ENCODE peak calls at places on chromosomes 3 and 15, in five cellular contexts. L, O, J, I and Y are unnamed samples.

GRCh38 chr3:99659032-99659431 is 20.6 kb downstream of the COL8A1 start:
- DNase-seq in J (no peak), L (no peak), O (peak; percentile 100), I (no peak), Y (no peak)

GRCh38 chr3:44516230-44516629 is 38.8 kb upstream of the ZNF445 start:
- DNase-seq in J (no peak), L (no peak), O (no peak), I (no peak), Y (no peak)

GRCh38 chr15:48891229-48891765 is 13.4 kb downstream of the EID1 start:
- DNase-seq in L (no peak), J (no peak), I (no peak), O (no peak), Y (no peak)

GRCh38 chr3:38327335-38328009 is 19.1 kb upstream of the XYLB start:
- DNase-seq in I (no peak), J (peak; percentile 14), O (peak; percentile 77), L (no peak), Y (no peak)

GRCh38 chr15:66294157-66294931 is 976 bp downstream of the DIS3L start:
- DNase-seq in O (peak; percentile 39), L (peak; percentile 42), I (no peak), J (peak; percentile 40), Y (no peak)

GRCh38 chr3:10758304-10759037 is 57.6 kb upstream of the SLC6A11 start:
- DNase-seq in I (peak; percentile 38), O (peak; percentile 39), L (peak; percentile 29), J (peak; percentile 45), Y (peak; percentile 90)

GRCh38 chr3:156865732-156866131 is 39.6 kb downstream of the LEKR1 start:
- DNase-seq in I (no peak), L (no peak), O (no peak), J (no peak), Y (no peak)

GRCh38 chr3:152737021-152737908 is 97.7 kb upstream of the P2RY1 start:
- DNase-seq in L (no peak), O (peak; percentile 54), J (peak; percentile 11), I (no peak), Y (no peak)

GRCh38 chr15:69120732-69121131 is 39.7 kb upstream of the GLCE start:
- DNase-seq in J (no peak), O (no peak), I (no peak), L (no peak), Y (no peak)

GRCh38 chr15:38844683-38845195 is 280.1 kb upstream of the RASGRP1 start:
- DNase-seq in L (no peak), O (no peak), J (no peak), I (no peak), Y (no peak)

GRCh38 chr3:10142707-10143560 is 1.4 kb downstream of the VHL start:
- DNase-seq in J (no peak), I (no peak), L (no peak), O (no peak), Y (no peak)

GRCh38 chr15:67024322-67024997 is 40.9 kb upstream of the SMAD3 start:
- DNase-seq in J (peak; percentile 75), L (peak; percentile 77), O (peak; percentile 95), I (no peak), Y (peak; percentile 39)

GRCh38 chr3:113485161-113485609 is 29.8 kb downstream of the SPICE1 start:
- DNase-seq in J (no peak), L (peak; percentile 6), O (no peak), I (peak; percentile 49), Y (no peak)

GRCh38 chr15:39079296-39079834 is 501.5 kb upstream of the THBS1 start:
- DNase-seq in I (no peak), O (peak; percentile 37), L (peak; percentile 47), J (no peak), Y (no peak)

GRCh38 chr3:126146525-126147146 is 33.8 kb downstream of the ALDH1L1 start:
- DNase-seq in J (no peak), L (peak; percentile 6), I (peak; percentile 4), O (no peak), Y (no peak)

GRCh38 chr3:71521940-71522876 is 61.3 kb downstream of the FOXP1 start:
- DNase-seq in J (no peak), I (no peak), L (no peak), O (no peak), Y (no peak)

GRCh38 chr3:54557538-54558419 is 370.1 kb downstream of the LRTM1 start:
- DNase-seq in L (no peak), O (no peak), I (no peak), J (no peak), Y (no peak)

GRCh38 chr15:51186121-51186795 is 91.6 kb upstream of the TNFAIP8L3 start:
- DNase-seq in O (no peak), J (no peak), L (no peak), I (no peak), Y (no peak)

GRCh38 chr3:46656778-46657556 is 36.5 kb downstream of the ALS2CL start:
- DNase-seq in J (no peak), I (no peak), L (no peak), O (no peak), Y (no peak)

GRCh38 chr3:29344154-29344553 is 63.3 kb downstream of the RBMS3 start:
- DNase-seq in I (no peak), L (no peak), O (no peak), J (no peak), Y (no peak)

GRCh38 chr15:38652998-38653397 is 88.4 kb upstream of the RASGRP1 start:
- DNase-seq in I (peak; percentile 80), L (peak; percentile 41), J (no peak), O (no peak), Y (no peak)

GRCh38 chr3:140068512-140068911 is 133.5 kb downstream of the CLSTN2 start:
- DNase-seq in O (no peak), L (no peak), I (no peak), J (no peak), Y (no peak)

GRCh38 chr15:53059273-53060043 is 269.3 kb upstream of the ONECUT1 start:
- DNase-seq in J (no peak), I (no peak), O (no peak), L (no peak), Y (no peak)

GRCh38 chr3:30073622-30074021 is 532.8 kb upstream of the TGFBR2 start:
- DNase-seq in O (no peak), I (no peak), L (peak; percentile 54), J (peak; percentile 27), Y (no peak)

GRCh38 chr3:39383913-39384664 is 919 bp downstream of the SLC25A38 start:
- DNase-seq in J (peak; percentile 96), O (peak; percentile 90), L (peak; percentile 98), I (peak; percentile 96), Y (no peak)

GRCh38 chr3:136844726-136845125 is 17.3 kb upstream of the NCK1 start:
- DNase-seq in O (no peak), I (no peak), J (no peak), L (no peak), Y (no peak)

GRCh38 chr15:40045572-40046217 is 6.7 kb upstream of the SRP14 start:
- DNase-seq in L (peak; percentile 41), O (no peak), J (no peak), I (no peak), Y (no peak)

GRCh38 chr15:69679623-69680228 is 227.1 kb downstream of the RPLP1 start:
- DNase-seq in J (no peak), L (no peak), I (peak; percentile 18), O (no peak), Y (no peak)

GRCh38 chr15:63301088-63301487 is 23.7 kb downstream of the APH1B start:
- DNase-seq in J (no peak), L (no peak), I (no peak), O (no peak), Y (no peak)

GRCh38 chr3:125045965-125046364 is 9.8 kb downstream of the HEG1 start:
- DNase-seq in O (peak; percentile 73), L (no peak), J (no peak), I (no peak), Y (no peak)

GRCh38 chr15:59186501-59186900 is 20.1 kb upstream of the LDHAL6B start:
- DNase-seq in O (no peak), I (no peak), J (no peak), L (no peak), Y (no peak)

GRCh38 chr3:174973465-174973864 is 114.3 kb downstream of the NAALADL2 start:
- DNase-seq in L (no peak), O (no peak), J (peak; percentile 41), I (no peak), Y (no peak)

GRCh38 chr3:150370982-150371381 is 37.1 kb upstream of the TSC22D2 start:
- DNase-seq in O (no peak), J (no peak), L (no peak), I (no peak), Y (no peak)
- H3K27ac ChIP-seq in O (peak overlapping the region; percentile 83), J (peak overlapping the region; percentile 92), L (peak overlapping the region; percentile 79), I (no peak overlapping the region), Y (no peak overlapping the region)

DNA sequence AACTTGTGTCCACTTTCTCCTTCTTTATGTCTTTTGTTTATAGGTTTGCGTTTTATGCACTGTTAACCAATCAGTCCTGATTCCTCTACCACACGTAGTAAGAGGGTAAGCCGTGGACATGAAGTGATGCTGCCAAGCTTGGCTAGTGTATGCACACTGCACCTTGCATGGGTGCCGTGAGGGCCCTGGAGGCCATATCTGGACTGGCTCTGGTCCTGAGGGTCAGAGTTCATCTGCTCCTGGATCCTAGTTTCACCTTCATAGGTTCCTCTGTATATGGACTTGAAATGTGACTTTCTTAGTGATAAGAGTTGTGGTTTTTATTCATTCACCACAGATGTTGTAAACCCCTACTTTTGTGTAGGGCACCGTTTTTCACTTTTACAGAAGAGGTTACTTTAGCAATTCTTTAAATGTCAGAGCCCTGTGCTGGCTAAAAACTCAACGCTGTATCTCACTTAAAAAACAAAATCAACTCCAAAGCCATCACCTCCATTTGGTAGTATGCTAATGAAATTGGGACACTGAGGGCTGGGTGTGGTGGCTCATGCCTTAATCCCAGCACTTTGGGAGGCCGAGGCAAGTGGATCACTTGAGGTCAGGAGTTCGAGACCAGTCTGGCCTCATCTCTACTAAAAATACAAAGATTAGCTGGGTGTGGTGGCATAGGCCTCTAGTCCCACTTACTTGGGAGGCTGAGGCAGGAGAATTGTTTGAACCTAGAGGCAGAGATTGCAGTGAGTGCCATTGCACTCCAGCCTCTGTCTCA is 22.9 kb downstream of the SIAH2 start:
- DNase-seq in J (no peak), O (no peak), I (no peak), L (no peak), Y (no peak)
- H3K27ac ChIP-seq in J (no peak overlapping the region), O (no peak overlapping the region), I (no peak overlapping the region), L (no peak overlapping the region), Y (no peak overlapping the region)

GRCh38 chr15:32908135-32908801 is 190.5 kb downstream of the GREM1 start:
- DNase-seq in J (no peak), L (peak; percentile 15), O (peak; percentile 78), I (no peak), Y (no peak)
- H3K27ac ChIP-seq in J (no peak overlapping the region), L (peak overlapping the region; percentile 53), O (peak overlapping the region; percentile 75), I (no peak overlapping the region), Y (no peak overlapping the region)

DNA sequence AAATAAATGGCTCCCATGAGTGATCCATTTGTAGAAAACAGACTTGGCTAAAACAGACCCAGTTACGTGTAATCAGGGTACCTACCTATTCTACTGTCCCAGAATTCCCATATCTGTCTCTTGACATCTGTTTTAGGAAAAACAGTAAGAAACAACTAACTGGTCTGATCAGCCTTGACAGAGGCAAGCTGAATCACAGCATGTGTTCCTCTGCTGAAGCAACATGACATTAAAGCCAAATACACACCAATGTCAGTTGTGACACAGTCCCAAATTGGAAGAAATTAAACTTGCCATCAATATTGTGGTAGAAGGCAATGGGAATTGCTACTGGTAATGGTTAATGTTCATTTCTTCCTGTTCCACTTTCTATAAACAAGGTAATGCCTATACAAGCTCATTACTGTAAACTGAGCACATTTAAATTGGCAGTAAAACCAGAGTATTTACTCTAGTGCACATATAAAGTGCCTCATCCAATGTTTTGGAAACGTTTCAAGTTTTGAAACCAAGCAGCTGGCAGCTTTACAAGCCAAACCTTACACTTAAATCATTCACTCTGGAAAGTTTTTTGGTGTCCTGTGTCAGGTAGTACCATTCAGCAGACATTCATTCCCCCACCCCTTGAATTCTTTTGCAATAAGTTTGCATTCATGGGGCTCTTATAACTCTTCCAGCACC is 26.9 kb downstream of the ALDH1A2 start:
- DNase-seq in I (no peak), O (peak; percentile 48), L (peak; percentile 52), J (no peak), Y (no peak)
- H3K27ac ChIP-seq in I (no peak overlapping the region), O (no peak overlapping the region), L (peak overlapping the region; percentile 71), J (no peak overlapping the region), Y (no peak overlapping the region)